ENCODE peak calls at places on chromosomes 1 and 21, in eight cellular contexts. N is AML-193, O is NCI-H446 treated with DMSO at 0.1 percent for 48 hours, F is suprapubic skin, L is adrenal gland, U is testis, K is NB4, M is NCI-H1417. R is an unnamed sample.

GRCh38 chr1:24983006-24983680 is 53.1 kb upstream of the RUNX3 start:
- DNase-seq in O (no peak), U (no peak), N (no peak), K (no peak), L (no peak), F (no peak), M (no peak), R (no peak)

GRCh38 chr1:77265180-77265579 is 16.6 kb upstream of the AK5 start:
- DNase-seq in U (no peak), N (no peak), O (no peak), M (no peak), F (no peak), K (no peak), L (no peak), R (no peak)

GRCh38 chr1:68542586-68542985 is 45.7 kb upstream of the DEPDC1 start:
- DNase-seq in K (peak; percentile 34), L (no peak), F (no peak), U (no peak), N (no peak), O (no peak), M (no peak), R (no peak)

GRCh38 chr21:22363504-22363903 is 1365.3 kb downstream of the NCAM2 start:
- DNase-seq in O (no peak), L (no peak), K (no peak), F (no peak), M (no peak), U (no peak), N (no peak), R (no peak)

GRCh38 chr1:39615086-39615662 is 24.3 kb downstream of the HEYL start:
- DNase-seq in U (no peak), M (peak; percentile 62), O (peak; percentile 5), L (no peak), N (no peak), F (no peak), K (no peak), R (peak; percentile 63)

GRCh38 chr21:15190412-15190811 is 125.6 kb upstream of the NRIP1 start:
- DNase-seq in O (no peak), U (no peak), F (no peak), K (no peak), M (no peak), N (no peak), L (no peak), R (no peak)

GRCh38 chr1:200880212-200880611 is 7.4 kb downstream of the GPR25 start:
- DNase-seq in U (no peak), M (peak; percentile 77), F (no peak), N (no peak), O (no peak), K (no peak), L (no peak), R (no peak)

GRCh38 chr1:94974224-94974623 is 47.3 kb upstream of the CNN3 start:
- DNase-seq in L (no peak), F (no peak), U (no peak), K (no peak), M (no peak), N (no peak), O (peak; percentile 52), R (no peak)

GRCh38 chr21:15604424-15604823 is 125.4 kb upstream of the USP25 start:
- DNase-seq in O (no peak), F (no peak), M (no peak), N (no peak), K (no peak), U (no peak), L (no peak), R (no peak)

GRCh38 chr21:27648560-27648959 is 681.7 kb upstream of the ADAMTS5 start:
- DNase-seq in U (no peak), F (no peak), K (no peak), M (no peak), N (no peak), O (peak; percentile 16), L (no peak), R (no peak)

GRCh38 chr1:169468982-169469381 is 16.8 kb downstream of the SLC19A2 start:
- DNase-seq in O (no peak), U (no peak), M (no peak), K (no peak), N (no peak), F (no peak), L (no peak), R (no peak)

GRCh38 chr1:33763406-33763805 is 100.5 kb upstream of the HMGB4 start:
- DNase-seq in F (no peak), K (no peak), O (no peak), L (no peak), N (no peak), M (no peak), U (no peak), R (no peak)

GRCh38 chr1:64901663-64902062 is 64.7 kb downstream of the JAK1 start:
- DNase-seq in N (no peak), U (no peak), K (no peak), O (no peak), M (no peak), F (no peak), L (no peak), R (no peak)

GRCh38 chr1:88169939-88170338 is 514.1 kb upstream of the PKN2 start:
- DNase-seq in M (no peak), U (no peak), O (no peak), F (no peak), L (no peak), N (no peak), K (no peak), R (no peak)